ENCODE peak calls at places on chromosomes 6 and 20, in eight cellular contexts. One of them, this sample, is unnamed.

GRCh38 chr20:62241501-62241900 is 3.2 kb downstream of the OSBPL2 start:
- DNase-seq in activated T-cell treated with anti-CD3 and anti-CD28 coated beads for 4 hours: no peak
- DNase-seq in pons: no peak
- DNase-seq in small intestine: peak; percentile 94
- DNase-seq in activated naive CD4-positive, alpha-beta T cell treated with anti-CD3 and anti-CD28 coated beads for 36 hours: no peak
- DNase-seq in astrocyte of the spinal cord: no peak
- DNase-seq in ecto neural progenitor cell: no peak
- DNase-seq in 8988T: no peak
- DNase-seq in this sample: no peak

GRCh38 chr20:6685181-6685582 is 82.3 kb upstream of the BMP2 start:
- DNase-seq in pons: no peak
- DNase-seq in small intestine: no peak
- DNase-seq in activated T-cell treated with anti-CD3 and anti-CD28 coated beads for 4 hours: no peak
- DNase-seq in astrocyte of the spinal cord: peak; percentile 36
- DNase-seq in activated naive CD4-positive, alpha-beta T cell treated with anti-CD3 and anti-CD28 coated beads for 36 hours: no peak
- DNase-seq in ecto neural progenitor cell: no peak
- DNase-seq in 8988T: no peak
- DNase-seq in this sample: no peak

GRCh38 chr6:29750709-29751108 is 27.5 kb downstream of the HLA-F start:
- DNase-seq in ecto neural progenitor cell: peak; percentile 28
- DNase-seq in activated T-cell treated with anti-CD3 and anti-CD28 coated beads for 4 hours: no peak
- DNase-seq in small intestine: no peak
- DNase-seq in astrocyte of the spinal cord: no peak
- DNase-seq in pons: no peak
- DNase-seq in 8988T: no peak
- DNase-seq in activated naive CD4-positive, alpha-beta T cell treated with anti-CD3 and anti-CD28 coated beads for 36 hours: no peak
- DNase-seq in this sample: no peak

GRCh38 chr6:170044836-170045562 is 245.9 kb downstream of the DLL1 start:
- DNase-seq in pons: no peak
- DNase-seq in small intestine: no peak
- DNase-seq in ecto neural progenitor cell: no peak
- DNase-seq in activated T-cell treated with anti-CD3 and anti-CD28 coated beads for 4 hours: no peak
- DNase-seq in activated naive CD4-positive, alpha-beta T cell treated with anti-CD3 and anti-CD28 coated beads for 36 hours: no peak
- DNase-seq in 8988T: no peak
- DNase-seq in astrocyte of the spinal cord: no peak
- DNase-seq in this sample: no peak

GRCh38 chr20:17611540-17612286 is 41.8 kb downstream of the DSTN start:
- DNase-seq in pons: no peak
- DNase-seq in astrocyte of the spinal cord: no peak
- DNase-seq in activated T-cell treated with anti-CD3 and anti-CD28 coated beads for 4 hours: no peak
- DNase-seq in ecto neural progenitor cell: peak; percentile 54
- DNase-seq in activated naive CD4-positive, alpha-beta T cell treated with anti-CD3 and anti-CD28 coated beads for 36 hours: no peak
- DNase-seq in small intestine: peak; percentile 28
- DNase-seq in 8988T: peak; percentile 44
- DNase-seq in this sample: no peak

GRCh38 chr20:20680991-20681508 is 31.4 kb downstream of the RALGAPA2 start:
- DNase-seq in small intestine: no peak
- DNase-seq in activated T-cell treated with anti-CD3 and anti-CD28 coated beads for 4 hours: no peak
- DNase-seq in ecto neural progenitor cell: no peak
- DNase-seq in astrocyte of the spinal cord: no peak
- DNase-seq in activated naive CD4-positive, alpha-beta T cell treated with anti-CD3 and anti-CD28 coated beads for 36 hours: no peak
- DNase-seq in 8988T: no peak
- DNase-seq in pons: no peak
- DNase-seq in this sample: no peak

GRCh38 chr6:110412258-110412839 is 3.0 kb downstream of the DDO start:
- DNase-seq in 8988T: no peak
- DNase-seq in activated naive CD4-positive, alpha-beta T cell treated with anti-CD3 and anti-CD28 coated beads for 36 hours: no peak
- DNase-seq in activated T-cell treated with anti-CD3 and anti-CD28 coated beads for 4 hours: no peak
- DNase-seq in ecto neural progenitor cell: no peak
- DNase-seq in astrocyte of the spinal cord: no peak
- DNase-seq in small intestine: no peak
- DNase-seq in pons: no peak
- DNase-seq in this sample: no peak

GRCh38 chr6:52063584-52064400 is 23.6 kb downstream of the PKHD1 start:
- DNase-seq in astrocyte of the spinal cord: peak; percentile 6
- DNase-seq in small intestine: peak; percentile 52
- DNase-seq in activated T-cell treated with anti-CD3 and anti-CD28 coated beads for 4 hours: peak; percentile 39
- DNase-seq in pons: peak; percentile 42
- DNase-seq in activated naive CD4-positive, alpha-beta T cell treated with anti-CD3 and anti-CD28 coated beads for 36 hours: peak; percentile 76
- DNase-seq in 8988T: no peak
- DNase-seq in ecto neural progenitor cell: peak; percentile 63
- DNase-seq in this sample: peak; percentile 22

GRCh38 chr6:75759207-75759606 is 10.2 kb downstream of the MYO6 start:
- DNase-seq in pons: no peak
- DNase-seq in activated naive CD4-positive, alpha-beta T cell treated with anti-CD3 and anti-CD28 coated beads for 36 hours: no peak
- DNase-seq in ecto neural progenitor cell: no peak
- DNase-seq in 8988T: no peak
- DNase-seq in small intestine: no peak
- DNase-seq in activated T-cell treated with anti-CD3 and anti-CD28 coated beads for 4 hours: no peak
- DNase-seq in astrocyte of the spinal cord: no peak
- DNase-seq in this sample: no peak

GRCh38 chr6:118715371-118715770 is 64.0 kb upstream of the CEP85L start:
- DNase-seq in pons: no peak
- DNase-seq in 8988T: no peak
- DNase-seq in activated T-cell treated with anti-CD3 and anti-CD28 coated beads for 4 hours: no peak
- DNase-seq in astrocyte of the spinal cord: no peak
- DNase-seq in activated naive CD4-positive, alpha-beta T cell treated with anti-CD3 and anti-CD28 coated beads for 36 hours: no peak
- DNase-seq in small intestine: no peak
- DNase-seq in ecto neural progenitor cell: no peak
- DNase-seq in this sample: no peak

GRCh38 chr20:49568491-49569151 is 684 bp upstream of the PTGIS start:
- DNase-seq in activated naive CD4-positive, alpha-beta T cell treated with anti-CD3 and anti-CD28 coated beads for 36 hours: no peak
- DNase-seq in astrocyte of the spinal cord: no peak
- DNase-seq in pons: no peak
- DNase-seq in small intestine: no peak
- DNase-seq in 8988T: no peak
- DNase-seq in ecto neural progenitor cell: peak; percentile 67
- DNase-seq in activated T-cell treated with anti-CD3 and anti-CD28 coated beads for 4 hours: no peak
- DNase-seq in this sample: no peak

GRCh38 chr20:44615876-44616603 is 33.7 kb downstream of the PKIG start:
- DNase-seq in 8988T: no peak
- DNase-seq in pons: peak; percentile 96
- DNase-seq in ecto neural progenitor cell: no peak
- DNase-seq in astrocyte of the spinal cord: no peak
- DNase-seq in activated T-cell treated with anti-CD3 and anti-CD28 coated beads for 4 hours: no peak
- DNase-seq in activated naive CD4-positive, alpha-beta T cell treated with anti-CD3 and anti-CD28 coated beads for 36 hours: no peak
- DNase-seq in small intestine: no peak
- DNase-seq in this sample: peak; percentile 90

GRCh38 chr6:106080106-106081095 is 5.7 kb upstream of the PRDM1 start:
- DNase-seq in pons: no peak
- DNase-seq in activated naive CD4-positive, alpha-beta T cell treated with anti-CD3 and anti-CD28 coated beads for 36 hours: no peak
- DNase-seq in astrocyte of the spinal cord: no peak
- DNase-seq in 8988T: no peak
- DNase-seq in ecto neural progenitor cell: no peak
- DNase-seq in small intestine: no peak
- DNase-seq in activated T-cell treated with anti-CD3 and anti-CD28 coated beads for 4 hours: no peak
- DNase-seq in this sample: no peak

GRCh38 chr6:30768634-30769087 is 24.3 kb upstream of the IER3 start:
- DNase-seq in ecto neural progenitor cell: no peak
- DNase-seq in pons: no peak
- DNase-seq in small intestine: no peak
- DNase-seq in 8988T: no peak
- DNase-seq in astrocyte of the spinal cord: no peak
- DNase-seq in activated T-cell treated with anti-CD3 and anti-CD28 coated beads for 4 hours: no peak
- DNase-seq in activated naive CD4-positive, alpha-beta T cell treated with anti-CD3 and anti-CD28 coated beads for 36 hours: no peak
- DNase-seq in this sample: no peak

GRCh38 chr6:30317913-30318589 is 8.7 kb upstream of the TRIM39 start:
- DNase-seq in pons: no peak
- DNase-seq in activated T-cell treated with anti-CD3 and anti-CD28 coated beads for 4 hours: no peak
- DNase-seq in ecto neural progenitor cell: no peak
- DNase-seq in astrocyte of the spinal cord: no peak
- DNase-seq in small intestine: no peak
- DNase-seq in 8988T: no peak
- DNase-seq in activated naive CD4-positive, alpha-beta T cell treated with anti-CD3 and anti-CD28 coated beads for 36 hours: no peak
- DNase-seq in this sample: no peak

GRCh38 chr6:103273048-103273447 is 1586.7 kb downstream of the HACE1 start:
- DNase-seq in 8988T: no peak
- DNase-seq in pons: peak; percentile 32
- DNase-seq in activated naive CD4-positive, alpha-beta T cell treated with anti-CD3 and anti-CD28 coated beads for 36 hours: no peak
- DNase-seq in activated T-cell treated with anti-CD3 and anti-CD28 coated beads for 4 hours: no peak
- DNase-seq in ecto neural progenitor cell: no peak
- DNase-seq in small intestine: no peak
- DNase-seq in astrocyte of the spinal cord: no peak
- DNase-seq in this sample: peak; percentile 18

GRCh38 chr20:34980543-34981213 is 25.0 kb downstream of the MYH7B start:
- DNase-seq in 8988T: no peak
- DNase-seq in ecto neural progenitor cell: no peak
- DNase-seq in astrocyte of the spinal cord: no peak
- DNase-seq in activated naive CD4-positive, alpha-beta T cell treated with anti-CD3 and anti-CD28 coated beads for 36 hours: no peak
- DNase-seq in small intestine: peak; percentile 71
- DNase-seq in pons: no peak
- DNase-seq in activated T-cell treated with anti-CD3 and anti-CD28 coated beads for 4 hours: no peak
- DNase-seq in this sample: no peak

GRCh38 chr6:131009790-131010189 is 53.3 kb downstream of the EPB41L2 start:
- DNase-seq in pons: no peak
- DNase-seq in activated T-cell treated with anti-CD3 and anti-CD28 coated beads for 4 hours: no peak
- DNase-seq in ecto neural progenitor cell: no peak
- DNase-seq in activated naive CD4-positive, alpha-beta T cell treated with anti-CD3 and anti-CD28 coated beads for 36 hours: no peak
- DNase-seq in small intestine: no peak
- DNase-seq in 8988T: no peak
- DNase-seq in astrocyte of the spinal cord: no peak
- DNase-seq in this sample: no peak

GRCh38 chr20:31815408-31816188 is 3.6 kb upstream of the MYLK2 start:
- DNase-seq in astrocyte of the spinal cord: no peak
- DNase-seq in activated T-cell treated with anti-CD3 and anti-CD28 coated beads for 4 hours: no peak
- DNase-seq in small intestine: no peak
- DNase-seq in ecto neural progenitor cell: no peak
- DNase-seq in activated naive CD4-positive, alpha-beta T cell treated with anti-CD3 and anti-CD28 coated beads for 36 hours: no peak
- DNase-seq in 8988T: no peak
- DNase-seq in pons: no peak
- DNase-seq in this sample: no peak

GRCh38 chr6:118630067-118630466 is 21.3 kb downstream of the CEP85L start:
- DNase-seq in astrocyte of the spinal cord: no peak
- DNase-seq in small intestine: no peak
- DNase-seq in activated naive CD4-positive, alpha-beta T cell treated with anti-CD3 and anti-CD28 coated beads for 36 hours: no peak
- DNase-seq in pons: no peak
- DNase-seq in 8988T: no peak
- DNase-seq in activated T-cell treated with anti-CD3 and anti-CD28 coated beads for 4 hours: no peak
- DNase-seq in ecto neural progenitor cell: no peak
- DNase-seq in this sample: no peak

GRCh38 chr6:19759117-19759880 is 77.9 kb upstream of the ID4 start:
- DNase-seq in ecto neural progenitor cell: no peak
- DNase-seq in activated T-cell treated with anti-CD3 and anti-CD28 coated beads for 4 hours: no peak
- DNase-seq in astrocyte of the spinal cord: peak; percentile 78
- DNase-seq in activated naive CD4-positive, alpha-beta T cell treated with anti-CD3 and anti-CD28 coated beads for 36 hours: no peak
- DNase-seq in small intestine: no peak
- DNase-seq in pons: no peak
- DNase-seq in 8988T: no peak
- DNase-seq in this sample: no peak

GRCh38 chr6:6790393-6790792 is 201.9 kb downstream of the LY86 start:
- DNase-seq in astrocyte of the spinal cord: no peak
- DNase-seq in activated naive CD4-positive, alpha-beta T cell treated with anti-CD3 and anti-CD28 coated beads for 36 hours: no peak
- DNase-seq in ecto neural progenitor cell: no peak
- DNase-seq in pons: no peak
- DNase-seq in 8988T: no peak
- DNase-seq in small intestine: no peak
- DNase-seq in activated T-cell treated with anti-CD3 and anti-CD28 coated beads for 4 hours: no peak
- DNase-seq in this sample: no peak

GRCh38 chr6:38177885-38178583 is 358.5 kb downstream of the ZFAND3 start:
- DNase-seq in astrocyte of the spinal cord: no peak
- DNase-seq in pons: no peak
- DNase-seq in ecto neural progenitor cell: no peak
- DNase-seq in small intestine: no peak
- DNase-seq in activated naive CD4-positive, alpha-beta T cell treated with anti-CD3 and anti-CD28 coated beads for 36 hours: peak; percentile 0
- DNase-seq in 8988T: no peak
- DNase-seq in activated T-cell treated with anti-CD3 and anti-CD28 coated beads for 4 hours: no peak
- DNase-seq in this sample: no peak

GRCh38 chr6:132797975-132798819 is at the start of gene SLC18B1:
- DNase-seq in small intestine: peak; percentile 62
- DNase-seq in activated T-cell treated with anti-CD3 and anti-CD28 coated beads for 4 hours: peak; percentile 40
- DNase-seq in ecto neural progenitor cell: peak; percentile 69
- DNase-seq in 8988T: no peak
- DNase-seq in pons: peak; percentile 60
- DNase-seq in activated naive CD4-positive, alpha-beta T cell treated with anti-CD3 and anti-CD28 coated beads for 36 hours: peak; percentile 50
- DNase-seq in astrocyte of the spinal cord: peak; percentile 49
- DNase-seq in this sample: peak; percentile 49

GRCh38 chr20:5652626-5653573 is 97.3 kb upstream of the SHLD1 start:
- DNase-seq in activated naive CD4-positive, alpha-beta T cell treated with anti-CD3 and anti-CD28 coated beads for 36 hours: no peak
- DNase-seq in astrocyte of the spinal cord: peak; percentile 82
- DNase-seq in pons: no peak
- DNase-seq in small intestine: no peak
- DNase-seq in ecto neural progenitor cell: no peak
- DNase-seq in activated T-cell treated with anti-CD3 and anti-CD28 coated beads for 4 hours: no peak
- DNase-seq in 8988T: no peak
- DNase-seq in this sample: no peak

GRCh38 chr20:50346372-50347347 is 156.0 kb downstream of the CEBPB start:
- DNase-seq in astrocyte of the spinal cord: peak; percentile 86
- DNase-seq in 8988T: no peak
- DNase-seq in activated T-cell treated with anti-CD3 and anti-CD28 coated beads for 4 hours: no peak
- DNase-seq in activated naive CD4-positive, alpha-beta T cell treated with anti-CD3 and anti-CD28 coated beads for 36 hours: peak; percentile 69
- DNase-seq in small intestine: peak; percentile 54
- DNase-seq in pons: peak; percentile 85
- DNase-seq in ecto neural progenitor cell: no peak
- DNase-seq in this sample: peak; percentile 51

GRCh38 chr6:14436593-14436992 is 319.0 kb downstream of the CD83 start:
- DNase-seq in pons: no peak
- DNase-seq in activated naive CD4-positive, alpha-beta T cell treated with anti-CD3 and anti-CD28 coated beads for 36 hours: no peak
- DNase-seq in 8988T: no peak
- DNase-seq in activated T-cell treated with anti-CD3 and anti-CD28 coated beads for 4 hours: no peak
- DNase-seq in small intestine: no peak
- DNase-seq in astrocyte of the spinal cord: no peak
- DNase-seq in ecto neural progenitor cell: no peak
- DNase-seq in this sample: no peak

GRCh38 chr6:124962617-124963415 is 579 bp downstream of the RNF217 start:
- DNase-seq in astrocyte of the spinal cord: peak; percentile 53
- DNase-seq in 8988T: no peak
- DNase-seq in ecto neural progenitor cell: peak; percentile 70
- DNase-seq in activated naive CD4-positive, alpha-beta T cell treated with anti-CD3 and anti-CD28 coated beads for 36 hours: peak; percentile 10
- DNase-seq in pons: peak; percentile 49
- DNase-seq in activated T-cell treated with anti-CD3 and anti-CD28 coated beads for 4 hours: no peak
- DNase-seq in small intestine: peak; percentile 37
- DNase-seq in this sample: peak; percentile 50

GRCh38 chr6:142566628-142567396 is 265.0 kb downstream of the ADGRG6 start:
- DNase-seq in astrocyte of the spinal cord: peak; percentile 58
- DNase-seq in small intestine: peak; percentile 41
- DNase-seq in activated T-cell treated with anti-CD3 and anti-CD28 coated beads for 4 hours: peak; percentile 62
- DNase-seq in activated naive CD4-positive, alpha-beta T cell treated with anti-CD3 and anti-CD28 coated beads for 36 hours: peak; percentile 81
- DNase-seq in ecto neural progenitor cell: peak; percentile 77
- DNase-seq in pons: peak; percentile 25
- DNase-seq in 8988T: peak; percentile 42
- DNase-seq in this sample: peak; percentile 27

GRCh38 chr6:3838992-3839867 is 9.9 kb upstream of the FAM50B start:
- DNase-seq in pons: no peak
- DNase-seq in ecto neural progenitor cell: peak; percentile 22
- DNase-seq in activated T-cell treated with anti-CD3 and anti-CD28 coated beads for 4 hours: no peak
- DNase-seq in activated naive CD4-positive, alpha-beta T cell treated with anti-CD3 and anti-CD28 coated beads for 36 hours: no peak
- DNase-seq in 8988T: no peak
- DNase-seq in small intestine: no peak
- DNase-seq in astrocyte of the spinal cord: no peak
- DNase-seq in this sample: no peak

GRCh38 chr20:41110930-41111577 is 26.3 kb upstream of the PLCG1 start:
- DNase-seq in pons: no peak
- DNase-seq in activated T-cell treated with anti-CD3 and anti-CD28 coated beads for 4 hours: no peak
- DNase-seq in 8988T: no peak
- DNase-seq in astrocyte of the spinal cord: no peak
- DNase-seq in activated naive CD4-positive, alpha-beta T cell treated with anti-CD3 and anti-CD28 coated beads for 36 hours: no peak
- DNase-seq in ecto neural progenitor cell: no peak
- DNase-seq in small intestine: no peak
- DNase-seq in this sample: no peak

GRCh38 chr6:108115598-108116058 is 41.1 kb upstream of the OSTM1 start:
- DNase-seq in astrocyte of the spinal cord: no peak
- DNase-seq in activated naive CD4-positive, alpha-beta T cell treated with anti-CD3 and anti-CD28 coated beads for 36 hours: no peak
- DNase-seq in ecto neural progenitor cell: peak; percentile 66
- DNase-seq in activated T-cell treated with anti-CD3 and anti-CD28 coated beads for 4 hours: no peak
- DNase-seq in pons: no peak
- DNase-seq in small intestine: peak; percentile 45
- DNase-seq in 8988T: peak; percentile 85
- DNase-seq in this sample: no peak

GRCh38 chr6:143098054-143098673 is 37.5 kb downstream of the AIG1 start:
- DNase-seq in astrocyte of the spinal cord: no peak
- DNase-seq in ecto neural progenitor cell: no peak
- DNase-seq in activated naive CD4-positive, alpha-beta T cell treated with anti-CD3 and anti-CD28 coated beads for 36 hours: no peak
- DNase-seq in pons: peak; percentile 80
- DNase-seq in 8988T: no peak
- DNase-seq in activated T-cell treated with anti-CD3 and anti-CD28 coated beads for 4 hours: no peak
- DNase-seq in small intestine: no peak
- DNase-seq in this sample: peak; percentile 10

GRCh38 chr20:22556565-22557056 is 27.8 kb downstream of the FOXA2 start:
- DNase-seq in activated naive CD4-positive, alpha-beta T cell treated with anti-CD3 and anti-CD28 coated beads for 36 hours: no peak
- DNase-seq in pons: no peak
- DNase-seq in ecto neural progenitor cell: no peak
- DNase-seq in astrocyte of the spinal cord: no peak
- DNase-seq in 8988T: no peak
- DNase-seq in small intestine: no peak
- DNase-seq in activated T-cell treated with anti-CD3 and anti-CD28 coated beads for 4 hours: no peak
- DNase-seq in this sample: no peak